ENCODE peak calls at places on chromosomes 16 and 17, in six cellular contexts. One of them, this sample, is unnamed.

GRCh38 chr17:17702370-17702769 is 21.1 kb downstream of the RAI1 start:
- DNase-seq in stimulated activated CD8-positive, alpha-beta memory T cell treated with anti-CD3 and anti-CD28 coated beads, Interleukin-7, amount 100 ng/mL, for 48 hours: no peak
- DNase-seq in tibial artery: no peak
- DNase-seq in adrenal gland: peak
- DNase-seq in NCI-H1048: no peak
- DNase-seq in iris pigment epithelial cell: no peak
- DNase-seq in this sample: no peak

GRCh38 chr17:72931635-72932034 is 160.9 kb downstream of the SLC39A11 start:
- DNase-seq in stimulated activated CD8-positive, alpha-beta memory T cell treated with anti-CD3 and anti-CD28 coated beads, Interleukin-7, amount 100 ng/mL, for 48 hours: peak
- DNase-seq in tibial artery: no peak
- DNase-seq in adrenal gland: no peak
- DNase-seq in NCI-H1048: no peak
- DNase-seq in iris pigment epithelial cell: no peak
- DNase-seq in this sample: no peak

GRCh38 chr17:1972429-1973160 is 52.5 kb downstream of the RTN4RL1 start:
- DNase-seq in stimulated activated CD8-positive, alpha-beta memory T cell treated with anti-CD3 and anti-CD28 coated beads, Interleukin-7, amount 100 ng/mL, for 48 hours: no peak
- DNase-seq in tibial artery: no peak
- DNase-seq in adrenal gland: peak
- DNase-seq in NCI-H1048: no peak
- DNase-seq in iris pigment epithelial cell: peak
- DNase-seq in this sample: peak

GRCh38 chr16:86298166-86299131 is 211.9 kb upstream of the FOXF1 start:
- DNase-seq in stimulated activated CD8-positive, alpha-beta memory T cell treated with anti-CD3 and anti-CD28 coated beads, Interleukin-7, amount 100 ng/mL, for 48 hours: no peak
- DNase-seq in tibial artery: no peak
- DNase-seq in adrenal gland: no peak
- DNase-seq in NCI-H1048: no peak
- DNase-seq in iris pigment epithelial cell: peak
- DNase-seq in this sample: peak

GRCh38 chr16:4833584-4833983 is 13.5 kb downstream of the GLYR1 start:
- DNase-seq in stimulated activated CD8-positive, alpha-beta memory T cell treated with anti-CD3 and anti-CD28 coated beads, Interleukin-7, amount 100 ng/mL, for 48 hours: no peak
- DNase-seq in tibial artery: no peak
- DNase-seq in adrenal gland: no peak
- DNase-seq in NCI-H1048: no peak
- DNase-seq in iris pigment epithelial cell: no peak
- DNase-seq in this sample: no peak

GRCh38 chr17:21379080-21379711 is 3.0 kb downstream of the KCNJ12 start:
- DNase-seq in stimulated activated CD8-positive, alpha-beta memory T cell treated with anti-CD3 and anti-CD28 coated beads, Interleukin-7, amount 100 ng/mL, for 48 hours: no peak
- DNase-seq in tibial artery: no peak
- DNase-seq in adrenal gland: no peak
- DNase-seq in NCI-H1048: no peak
- DNase-seq in iris pigment epithelial cell: no peak
- DNase-seq in this sample: no peak

GRCh38 chr17:57309479-57309878 is 53.2 kb downstream of the MSI2 start:
- DNase-seq in stimulated activated CD8-positive, alpha-beta memory T cell treated with anti-CD3 and anti-CD28 coated beads, Interleukin-7, amount 100 ng/mL, for 48 hours: no peak
- DNase-seq in tibial artery: no peak
- DNase-seq in adrenal gland: no peak
- DNase-seq in NCI-H1048: no peak
- DNase-seq in iris pigment epithelial cell: no peak
- DNase-seq in this sample: no peak

GRCh38 chr17:6092182-6092922 is 22.2 kb downstream of the WSCD1 start:
- DNase-seq in stimulated activated CD8-positive, alpha-beta memory T cell treated with anti-CD3 and anti-CD28 coated beads, Interleukin-7, amount 100 ng/mL, for 48 hours: no peak
- DNase-seq in tibial artery: no peak
- DNase-seq in adrenal gland: no peak
- DNase-seq in NCI-H1048: no peak
- DNase-seq in iris pigment epithelial cell: no peak
- DNase-seq in this sample: no peak

GRCh38 chr17:19805006-19805405 is 56.9 kb upstream of the ALDH3A1 start:
- DNase-seq in stimulated activated CD8-positive, alpha-beta memory T cell treated with anti-CD3 and anti-CD28 coated beads, Interleukin-7, amount 100 ng/mL, for 48 hours: no peak
- DNase-seq in tibial artery: no peak
- DNase-seq in adrenal gland: no peak
- DNase-seq in NCI-H1048: no peak
- DNase-seq in iris pigment epithelial cell: peak
- DNase-seq in this sample: no peak

GRCh38 chr17:41512789-41513547 is 5.7 kb downstream of the KRT15 start:
- DNase-seq in stimulated activated CD8-positive, alpha-beta memory T cell treated with anti-CD3 and anti-CD28 coated beads, Interleukin-7, amount 100 ng/mL, for 48 hours: no peak
- DNase-seq in tibial artery: no peak
- DNase-seq in adrenal gland: no peak
- DNase-seq in NCI-H1048: no peak
- DNase-seq in iris pigment epithelial cell: no peak
- DNase-seq in this sample: no peak

GRCh38 chr16:21666772-21667171 is 3.0 kb downstream of the OTOA start:
- DNase-seq in stimulated activated CD8-positive, alpha-beta memory T cell treated with anti-CD3 and anti-CD28 coated beads, Interleukin-7, amount 100 ng/mL, for 48 hours: no peak
- DNase-seq in tibial artery: no peak
- DNase-seq in adrenal gland: no peak
- DNase-seq in NCI-H1048: no peak
- DNase-seq in iris pigment epithelial cell: no peak
- DNase-seq in this sample: no peak

This sample was measured in cardiac fibroblast.